ENCODE peak calls at places on chromosomes 6 and 20, in four cellular contexts. One of them, this sample, is unnamed.

GRCh38 chr6:139334791-139335446 is 39.5 kb downstream of the CITED2 start:
- DNase-seq in stimulated activated CD4-positive, alpha-beta T cell treated with anti-CD3 and anti-CD28 coated beads, Interleukin-1b, Interleukin-23, amount 100 ng/mL, for 4 hours: no peak
- DNase-seq in omental fat pad: no peak
- DNase-seq in stimulated activated CD8-positive, alpha-beta memory T cell treated with anti-CD3 and anti-CD28 coated beads, Interleukin-2, amount 100 ng/mL, for 48 hours: no peak
- DNase-seq in this sample: no peak

GRCh38 chr6:72413884-72414283 is 208.0 kb upstream of the KCNQ5 start:
- DNase-seq in stimulated activated CD4-positive, alpha-beta T cell treated with anti-CD3 and anti-CD28 coated beads, Interleukin-1b, Interleukin-23, amount 100 ng/mL, for 4 hours: no peak
- DNase-seq in stimulated activated CD8-positive, alpha-beta memory T cell treated with anti-CD3 and anti-CD28 coated beads, Interleukin-2, amount 100 ng/mL, for 48 hours: no peak
- DNase-seq in omental fat pad: no peak
- DNase-seq in this sample: no peak

GRCh38 chr6:53986165-53986720 is 125.0 kb upstream of the MLIP start:
- DNase-seq in stimulated activated CD4-positive, alpha-beta T cell treated with anti-CD3 and anti-CD28 coated beads, Interleukin-1b, Interleukin-23, amount 100 ng/mL, for 4 hours: no peak
- DNase-seq in stimulated activated CD8-positive, alpha-beta memory T cell treated with anti-CD3 and anti-CD28 coated beads, Interleukin-2, amount 100 ng/mL, for 48 hours: no peak
- DNase-seq in omental fat pad: no peak
- DNase-seq in this sample: no peak

GRCh38 chr6:100257661-100258395 is 206.9 kb downstream of the SIM1 start:
- DNase-seq in omental fat pad: no peak
- DNase-seq in stimulated activated CD4-positive, alpha-beta T cell treated with anti-CD3 and anti-CD28 coated beads, Interleukin-1b, Interleukin-23, amount 100 ng/mL, for 4 hours: no peak
- DNase-seq in stimulated activated CD8-positive, alpha-beta memory T cell treated with anti-CD3 and anti-CD28 coated beads, Interleukin-2, amount 100 ng/mL, for 48 hours: no peak
- DNase-seq in this sample: no peak

GRCh38 chr6:24931296-24931695 is 4.5 kb downstream of the RIPOR2 start:
- DNase-seq in stimulated activated CD8-positive, alpha-beta memory T cell treated with anti-CD3 and anti-CD28 coated beads, Interleukin-2, amount 100 ng/mL, for 48 hours: no peak
- DNase-seq in stimulated activated CD4-positive, alpha-beta T cell treated with anti-CD3 and anti-CD28 coated beads, Interleukin-1b, Interleukin-23, amount 100 ng/mL, for 4 hours: no peak
- DNase-seq in omental fat pad: no peak
- DNase-seq in this sample: no peak

GRCh38 chr6:106563614-106564013 is 65.7 kb downstream of the RTN4IP1 start:
- DNase-seq in stimulated activated CD8-positive, alpha-beta memory T cell treated with anti-CD3 and anti-CD28 coated beads, Interleukin-2, amount 100 ng/mL, for 48 hours: no peak
- DNase-seq in stimulated activated CD4-positive, alpha-beta T cell treated with anti-CD3 and anti-CD28 coated beads, Interleukin-1b, Interleukin-23, amount 100 ng/mL, for 4 hours: no peak
- DNase-seq in omental fat pad: no peak
- DNase-seq in this sample: no peak

GRCh38 chr6:64890609-64891008 is 816.4 kb downstream of the EYS start:
- DNase-seq in stimulated activated CD8-positive, alpha-beta memory T cell treated with anti-CD3 and anti-CD28 coated beads, Interleukin-2, amount 100 ng/mL, for 48 hours: no peak
- DNase-seq in omental fat pad: no peak
- DNase-seq in stimulated activated CD4-positive, alpha-beta T cell treated with anti-CD3 and anti-CD28 coated beads, Interleukin-1b, Interleukin-23, amount 100 ng/mL, for 4 hours: no peak
- DNase-seq in this sample: no peak

GRCh38 chr6:157120523-157121232 is 202.6 kb downstream of the TMEM242 start:
- DNase-seq in stimulated activated CD4-positive, alpha-beta T cell treated with anti-CD3 and anti-CD28 coated beads, Interleukin-1b, Interleukin-23, amount 100 ng/mL, for 4 hours: no peak
- DNase-seq in stimulated activated CD8-positive, alpha-beta memory T cell treated with anti-CD3 and anti-CD28 coated beads, Interleukin-2, amount 100 ng/mL, for 48 hours: no peak
- DNase-seq in omental fat pad: no peak
- DNase-seq in this sample: no peak

GRCh38 chr6:39181333-39181732 is 47.9 kb downstream of the KCNK5 start:
- DNase-seq in stimulated activated CD4-positive, alpha-beta T cell treated with anti-CD3 and anti-CD28 coated beads, Interleukin-1b, Interleukin-23, amount 100 ng/mL, for 4 hours: no peak
- DNase-seq in stimulated activated CD8-positive, alpha-beta memory T cell treated with anti-CD3 and anti-CD28 coated beads, Interleukin-2, amount 100 ng/mL, for 48 hours: no peak
- DNase-seq in omental fat pad: no peak
- DNase-seq in this sample: no peak

GRCh38 chr6:104623052-104623690 is 236.5 kb downstream of the HACE1 start:
- DNase-seq in omental fat pad: no peak
- DNase-seq in stimulated activated CD8-positive, alpha-beta memory T cell treated with anti-CD3 and anti-CD28 coated beads, Interleukin-2, amount 100 ng/mL, for 48 hours: no peak
- DNase-seq in stimulated activated CD4-positive, alpha-beta T cell treated with anti-CD3 and anti-CD28 coated beads, Interleukin-1b, Interleukin-23, amount 100 ng/mL, for 4 hours: no peak
- DNase-seq in this sample: no peak

GRCh38 chr20:1427457-1428054 is 34.7 kb upstream of the FKBP1A start:
- DNase-seq in omental fat pad: no peak
- DNase-seq in stimulated activated CD4-positive, alpha-beta T cell treated with anti-CD3 and anti-CD28 coated beads, Interleukin-1b, Interleukin-23, amount 100 ng/mL, for 4 hours: no peak
- DNase-seq in stimulated activated CD8-positive, alpha-beta memory T cell treated with anti-CD3 and anti-CD28 coated beads, Interleukin-2, amount 100 ng/mL, for 48 hours: no peak
- DNase-seq in this sample: no peak

GRCh38 chr6:33577106-33577535 is 3.0 kb downstream of the BAK1 start:
- DNase-seq in stimulated activated CD4-positive, alpha-beta T cell treated with anti-CD3 and anti-CD28 coated beads, Interleukin-1b, Interleukin-23, amount 100 ng/mL, for 4 hours: no peak
- DNase-seq in omental fat pad: no peak
- DNase-seq in stimulated activated CD8-positive, alpha-beta memory T cell treated with anti-CD3 and anti-CD28 coated beads, Interleukin-2, amount 100 ng/mL, for 48 hours: no peak
- DNase-seq in this sample: no peak

GRCh38 chr20:19901226-19901625 is 115.9 kb upstream of the NAA20 start:
- DNase-seq in stimulated activated CD8-positive, alpha-beta memory T cell treated with anti-CD3 and anti-CD28 coated beads, Interleukin-2, amount 100 ng/mL, for 48 hours: no peak
- DNase-seq in omental fat pad: no peak
- DNase-seq in stimulated activated CD4-positive, alpha-beta T cell treated with anti-CD3 and anti-CD28 coated beads, Interleukin-1b, Interleukin-23, amount 100 ng/mL, for 4 hours: no peak
- DNase-seq in this sample: no peak